ENCODE peak calls at places on chromosomes 2 and 18, in four cellular contexts. O is GM13976, D is endothelial cell, N is A549. H is an unnamed sample.
A peak's percentile ranks its signal among the peaks of the same experiment; 100 is the strongest.

GRCh38 chr2:105427485-105427884 is 28.6 kb upstream of the FHL2 start:
- DNase-seq in O (no peak), D (no peak), N (no peak), H (no peak)

GRCh38 chr18:55228707-55229106 is 269.4 kb upstream of the CCDC68 start:
- DNase-seq in O (no peak), D (no peak), N (peak; percentile 13), H (no peak)

GRCh38 chr2:6423131-6423530 is 442.6 kb downstream of the CMPK2 start:
- DNase-seq in O (no peak), D (no peak), N (no peak), H (no peak)

GRCh38 chr2:168643979-168644378 is 158.5 kb upstream of the NOSTRIN start:
- DNase-seq in O (no peak), D (no peak), N (no peak), H (no peak)

GRCh38 chr2:168751104-168751768 is 51.2 kb upstream of the NOSTRIN start:
- DNase-seq in O (peak; percentile 24), D (no peak), N (no peak), H (no peak)

GRCh38 chr2:232211743-232212686 is 166.5 kb upstream of the ALPP start:
- DNase-seq in O (no peak), D (no peak), N (no peak), H (no peak)

GRCh38 chr2:141728886-141729285 is 401.9 kb downstream of the LRP1B start:
- DNase-seq in O (no peak), D (no peak), N (no peak), H (no peak)

GRCh38 chr2:61670591-61671503 is 132.7 kb upstream of the XPO1 start:
- DNase-seq in O (peak; percentile 43), D (no peak), N (peak; percentile 72), H (no peak)

GRCh38 chr2:160478660-160479059 is 14.9 kb downstream of the RBMS1 start:
- DNase-seq in O (no peak), D (no peak), N (no peak), H (no peak)

GRCh38 chr2:148876589-148877402 is 1.8 kb downstream of the KIF5C start:
- DNase-seq in O (peak; percentile 72), D (peak; percentile 60), N (no peak), H (peak; percentile 47)

GRCh38 chr2:72326759-72327158 is 179.1 kb upstream of the CYP26B1 start:
- DNase-seq in O (no peak), D (no peak), N (no peak), H (no peak)

GRCh38 chr2:8966123-8966908 is 37.2 kb downstream of the MBOAT2 start:
- DNase-seq in O (no peak), D (no peak), N (no peak), H (no peak)

GRCh38 chr2:237280235-237280634 is 133.7 kb downstream of the COL6A3 start:
- DNase-seq in O (no peak), D (no peak), N (no peak), H (no peak)

GRCh38 chr2:96413067-96413722 is 77.6 kb downstream of the NCAPH start:
- DNase-seq in O (no peak), D (no peak), N (peak; percentile 61), H (peak; percentile 67)

GRCh38 chr2:24873619-24874018 is 46.4 kb downstream of the ADCY3 start:
- DNase-seq in O (no peak), D (no peak), N (no peak), H (no peak)

GRCh38 chr18:39191058-39191457 is 1625.5 kb upstream of the CELF4 start:
- DNase-seq in O (no peak), D (no peak), N (no peak), H (no peak)

GRCh38 chr2:186590538-186591441 is 934 bp downstream of the ITGAV start:
- DNase-seq in O (peak; percentile 36), D (no peak), N (peak; percentile 49), H (peak; percentile 51)

GRCh38 chr2:70777450-70777849 is 9.4 kb upstream of the ADD2 start:
- DNase-seq in O (no peak), D (no peak), N (peak; percentile 20), H (no peak)

GRCh38 chr18:3710712-3711269 is 260.8 kb downstream of the TGIF1 start:
- DNase-seq in O (no peak), D (peak; percentile 26), N (peak; percentile 78), H (peak; percentile 80)

GRCh38 chr2:201784547-201784946 is 3.8 kb upstream of the ALS2 start:
- DNase-seq in O (no peak), D (no peak), N (no peak), H (no peak)
- TF ChIP-seq CTCF in O (no peak), D (no peak), N (no peak), H (no peak)

GRCh38 chr2:48312126-48312525 is 217.8 kb upstream of the STON1 start:
- DNase-seq in O (no peak), D (no peak), N (no peak), H (no peak)
- TF ChIP-seq CTCF in O (no peak), D (no peak), N (no peak), H (no peak)

GRCh38 chr2:190482441-190482840 is 52.1 kb downstream of the NEMP2 start:
- DNase-seq in O (no peak), D (no peak), N (no peak), H (no peak)

GRCh38 chr2:190481339-190481738 is 53.2 kb downstream of the NEMP2 start:
- DNase-seq in O (no peak), D (no peak), N (no peak), H (no peak)

GRCh38 chr2:190478572-190478971 is 56.0 kb downstream of the NEMP2 start:
- DNase-seq in O (no peak), D (no peak), N (no peak), H (no peak)

DNA sequence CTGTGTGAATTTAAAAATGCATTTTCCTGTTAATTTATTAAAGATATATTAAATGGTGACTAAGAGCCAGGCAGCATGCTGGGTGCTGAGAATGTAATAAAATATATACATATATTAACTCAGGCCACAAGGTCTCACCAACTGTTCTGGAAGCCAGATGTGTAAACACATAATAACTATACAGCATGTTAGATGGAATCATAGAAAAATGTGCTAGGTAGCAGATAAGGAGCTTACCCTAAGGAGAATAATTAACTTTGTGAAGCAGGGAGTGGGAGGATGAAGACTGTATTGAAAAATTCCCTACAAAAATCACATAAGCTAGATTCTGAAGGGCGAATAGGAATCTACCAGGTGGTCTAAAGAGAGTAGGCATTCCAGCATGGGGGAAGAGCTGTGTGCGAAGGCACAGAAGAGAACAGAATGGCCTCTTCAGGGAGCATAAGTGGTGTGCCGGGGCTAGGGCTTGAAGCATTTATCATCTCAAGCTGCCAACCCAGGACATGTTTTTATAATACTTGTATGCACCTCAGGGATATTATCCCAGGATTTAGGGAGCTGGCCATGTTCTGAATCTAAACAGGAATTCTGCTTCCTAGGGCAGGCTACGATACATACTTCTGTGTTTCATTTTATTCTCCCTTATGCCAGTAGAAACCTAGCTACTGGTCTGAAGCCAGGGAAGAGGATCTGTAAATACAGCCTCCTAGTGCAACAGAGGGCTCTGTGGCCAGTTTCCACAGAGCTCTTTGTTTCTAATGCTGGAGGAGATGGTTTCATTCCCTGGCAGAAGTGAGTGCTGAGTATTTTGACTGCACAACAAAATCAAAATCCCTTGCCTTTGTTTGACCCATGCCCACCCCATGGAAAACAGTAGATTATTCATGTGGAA is 56.7 kb downstream of the NEMP2 start:
- DNase-seq in O (no peak), D (no peak), N (no peak), H (no peak)
- TF ChIP-seq CTCF in O (no peak), D (no peak), N (no peak), H (no peak)

GRCh38 chr2:144330951-144331651 is 188.8 kb downstream of the ZEB2 start:
- DNase-seq in O (no peak), D (no peak), N (no peak), H (no peak)

GRCh38 chr2:144329472-144329871 is 190.4 kb downstream of the ZEB2 start:
- DNase-seq in O (no peak), D (no peak), N (no peak), H (no peak)

GRCh38 chr2:144333144-144333555 is 186.8 kb downstream of the ZEB2 start:
- DNase-seq in O (no peak), D (no peak), N (no peak), H (no peak)

GRCh38 chr2:144332356-144333143 is 187.4 kb downstream of the ZEB2 start:
- DNase-seq in O (peak; percentile 95), D (peak; percentile 86), N (peak; percentile 86), H (peak; percentile 94)

DNA sequence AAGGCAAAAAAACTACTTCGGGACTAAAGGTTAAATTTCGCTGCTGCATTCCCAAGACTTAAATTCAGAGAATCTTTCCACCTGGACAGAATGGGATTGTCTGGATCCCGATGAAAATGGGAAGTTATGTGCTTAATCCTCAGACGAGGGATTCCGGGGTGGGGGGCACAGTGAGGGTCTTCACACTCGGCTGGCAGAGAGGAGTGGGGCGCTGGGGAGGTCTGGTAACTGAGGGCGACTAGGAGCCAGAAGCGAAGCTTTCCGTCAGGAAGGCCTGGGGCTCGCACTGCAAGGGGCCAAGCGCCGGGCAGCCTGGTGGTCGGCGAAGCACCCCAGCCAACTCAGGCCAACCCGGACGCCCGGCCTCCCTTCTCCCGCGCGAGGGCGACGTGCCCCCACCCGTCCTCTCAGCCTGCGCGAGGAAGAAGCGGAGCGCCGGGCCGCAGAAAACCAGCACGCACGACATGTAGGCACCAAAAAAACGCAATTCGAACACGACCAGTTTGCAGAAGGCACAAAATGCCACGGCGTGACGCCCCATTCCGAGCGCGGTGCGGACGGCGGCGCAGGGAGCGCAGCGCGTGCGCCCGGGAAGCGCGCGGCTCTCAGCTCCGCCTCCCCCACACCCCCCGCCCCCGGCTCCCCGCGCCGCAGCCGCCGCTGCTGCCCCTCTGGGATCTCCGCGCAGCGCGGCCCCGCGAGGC is 188.1 kb downstream of the ZEB2 start:
- DNase-seq in O (no peak), D (peak; percentile 66), N (no peak), H (no peak)
- TF ChIP-seq CTCF in O (peak; percentile 56), D (no peak), N (peak; percentile 20), H (no peak)

GRCh38 chr2:10039658-10040410 is 3.5 kb upstream of the KLF11 start:
- DNase-seq in O (no peak), D (no peak), N (no peak), H (no peak)

GRCh38 chr2:10043256-10043905 is at the start of gene KLF11:
- DNase-seq in O (peak; percentile 91), D (peak; percentile 79), N (peak; percentile 89), H (peak; percentile 87)

GRCh38 chr2:10041711-10042110 is 1.6 kb upstream of the KLF11 start:
- DNase-seq in O (no peak), D (no peak), N (no peak), H (no peak)

GRCh38 chr2:10043906-10044601 is 704 bp downstream of the KLF11 start:
- DNase-seq in O (peak; percentile 95), D (peak; percentile 70), N (peak; percentile 93), H (peak; percentile 96)

DNA sequence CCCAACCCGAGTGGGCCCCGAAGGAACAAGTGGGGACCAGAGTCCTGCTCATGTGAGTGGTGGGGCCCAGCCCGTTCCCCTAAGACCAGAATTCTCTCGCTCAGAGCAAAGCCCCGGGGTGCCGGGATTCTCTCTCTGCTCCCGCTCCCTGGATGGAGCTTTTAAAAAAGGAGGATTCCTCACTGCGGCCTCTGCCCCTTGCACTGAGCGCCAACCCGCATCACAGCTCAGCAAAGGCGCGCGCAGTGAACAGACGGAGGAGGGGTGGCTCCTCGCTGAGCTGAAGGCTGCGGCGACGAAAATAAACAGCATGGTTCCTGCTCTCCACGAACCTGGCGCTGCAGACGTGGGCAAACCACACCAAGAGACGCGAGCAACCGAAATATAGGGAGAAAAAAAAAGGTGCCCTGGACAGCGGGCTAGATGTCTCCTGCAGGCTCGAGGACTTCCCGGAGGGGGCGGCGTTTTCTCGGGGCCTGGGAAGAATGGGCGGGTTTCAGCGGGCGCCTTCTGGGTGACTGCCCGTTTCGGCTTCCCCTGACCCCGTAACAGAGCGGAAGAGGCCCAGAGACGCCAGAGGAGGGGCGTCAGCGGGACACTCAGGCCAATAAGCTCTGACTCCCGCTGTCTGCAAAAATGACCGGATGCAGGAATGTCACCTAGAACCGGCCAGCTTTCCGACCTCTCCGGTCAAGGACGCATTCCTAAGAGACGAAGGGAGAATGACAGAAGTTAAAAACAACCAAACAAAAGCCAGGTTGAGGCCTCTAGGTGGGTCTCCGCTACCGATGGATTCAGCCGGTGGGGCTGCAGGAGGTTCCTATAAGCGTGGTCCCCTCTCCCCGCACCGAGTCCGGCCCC is 819 bp upstream of the KLF11 start:
- DNase-seq in O (no peak), D (peak; percentile 47), N (no peak), H (no peak)
- TF ChIP-seq CTCF in O (no peak), D (no peak), N (no peak), H (no peak)

H was measured in Calu3.